ENCODE peak calls at places on chromosomes 2 and 18, in nine cellular contexts. Z, X, D, B, E, Y, K, L and R are unnamed samples.

GRCh38 chr2:125561302-125561701 is 1094.7 kb upstream of the GYPC start:
- DNase-seq in Z (no peak), X (no peak), D (no peak), B (no peak), E (no peak), Y (no peak), K (no peak), L (no peak), R (no peak)

GRCh38 chr18:67219821-67220220 is 296.7 kb downstream of the DSEL start:
- DNase-seq in Z (no peak), X (no peak), D (no peak), B (no peak), E (no peak), Y (no peak), K (no peak), L (no peak), R (no peak)

GRCh38 chr2:134917219-134917957 is 1.2 kb upstream of the CCNT2 start:
- DNase-seq in Z (peak; percentile 31), X (no peak), D (no peak), B (no peak), E (no peak), Y (no peak), K (no peak), L (peak; percentile 52), R (no peak)

GRCh38 chr2:1791670-1792069 is 47.4 kb upstream of the PXDN start:
- DNase-seq in Z (no peak), X (no peak), D (no peak), B (no peak), E (no peak), Y (no peak), K (no peak), L (peak; percentile 6), R (no peak)

GRCh38 chr2:155546715-155547555 is 785.6 kb downstream of the NR4A2 start:
- DNase-seq in Z (no peak), X (no peak), D (no peak), B (no peak), E (no peak), Y (no peak), K (no peak), L (no peak), R (no peak)

GRCh38 chr2:232382331-232383225 is 4.0 kb downstream of the ALPP start:
- DNase-seq in Z (no peak), X (no peak), D (no peak), B (no peak), E (no peak), Y (no peak), K (no peak), L (no peak), R (no peak)

GRCh38 chr2:46818819-46819218 is 96.8 kb downstream of the MCFD2 start:
- DNase-seq in Z (no peak), X (no peak), D (no peak), B (no peak), E (no peak), Y (no peak), K (no peak), L (no peak), R (no peak)

GRCh38 chr2:88658890-88659881 is 31.9 kb upstream of the EIF2AK3 start:
- DNase-seq in Z (no peak), X (no peak), D (peak; percentile 49), B (peak; percentile 73), E (peak; percentile 63), Y (no peak), K (peak; percentile 47), L (peak; percentile 84), R (no peak)

DNA sequence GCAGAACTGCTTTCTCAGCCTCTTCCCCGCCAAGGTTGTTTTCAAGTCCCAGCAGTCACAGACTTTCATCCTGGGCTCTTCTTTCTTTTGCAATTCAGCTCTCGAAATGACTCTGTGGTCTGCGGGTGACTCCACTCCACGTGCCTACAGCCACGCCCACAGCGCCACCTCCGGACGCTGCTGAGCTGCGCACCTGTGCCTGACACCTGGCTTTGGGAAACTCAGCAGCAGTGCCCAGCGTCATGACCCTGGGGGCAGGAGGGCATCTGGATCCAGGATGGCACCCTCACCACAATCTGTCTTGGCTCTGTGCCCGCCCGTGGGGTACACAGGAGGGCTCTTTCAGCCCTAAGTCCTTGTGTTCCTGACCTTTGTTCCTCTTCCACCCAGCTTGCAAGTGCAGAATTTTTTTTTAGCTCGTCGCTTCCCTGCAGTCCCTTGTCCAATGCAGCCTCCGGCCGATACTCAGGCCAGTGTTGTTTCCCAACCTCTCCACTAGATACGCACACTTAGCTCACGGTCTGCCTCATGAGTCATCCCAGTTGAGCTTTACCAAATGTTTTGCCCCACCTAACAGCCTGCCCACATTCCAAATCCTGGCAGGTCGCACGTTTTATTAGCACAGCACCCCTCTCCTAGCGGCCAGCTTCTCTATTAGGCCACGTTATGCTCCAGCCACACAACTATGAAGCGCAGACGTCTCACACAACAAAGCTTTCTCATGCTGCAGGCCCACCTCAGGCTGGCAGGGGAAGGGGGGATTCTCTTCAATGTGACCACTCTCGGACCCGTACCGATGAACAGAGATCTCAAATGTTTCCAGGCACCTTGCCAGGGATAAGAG is 6.5 kb upstream of the CAPN10 start:
- DNase-seq in Z (peak; percentile 76), X (no peak), D (no peak), B (peak; percentile 77), E (peak; percentile 89), Y (peak; percentile 78), K (peak; percentile 59), L (peak; percentile 93), R (peak; percentile 32)
- TF ChIP-seq CTCF in Z (peak; percentile 75), X (no peak), D (no peak), B (peak; percentile 9), E (no peak), Y (peak; percentile 44), K (peak; percentile 17), L (no peak), R (no peak)

DNA sequence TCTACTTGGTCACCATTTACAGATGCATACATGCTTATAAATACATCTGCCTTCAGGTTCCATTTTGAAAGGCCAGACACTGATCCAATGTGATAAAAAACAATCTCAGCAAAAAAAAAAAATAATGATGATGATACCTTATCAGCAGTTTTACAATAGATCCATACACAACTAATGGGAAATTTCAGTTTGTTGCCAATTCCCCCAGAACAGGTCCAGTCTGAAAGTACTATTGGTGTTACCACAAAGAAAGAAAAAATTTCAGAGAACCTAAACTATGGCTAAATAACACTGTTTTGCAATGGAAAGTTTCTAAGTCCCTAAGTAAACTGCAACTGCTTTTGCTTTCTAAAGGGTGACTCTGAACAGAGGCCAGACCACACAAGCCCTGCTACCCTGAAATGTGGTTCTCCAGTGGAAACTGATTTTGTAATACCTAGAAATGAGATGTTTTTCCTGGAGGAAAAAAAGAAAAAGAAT is 54.1 kb downstream of the LPIN2 start:
- DNase-seq in Z (peak; percentile 41), X (no peak), D (no peak), B (no peak), E (no peak), Y (no peak), K (no peak), L (peak; percentile 82), R (no peak)
- TF ChIP-seq CTCF in Z (no peak), X (no peak), D (no peak), B (no peak), E (no peak), Y (no peak), K (no peak), L (no peak), R (no peak)

GRCh38 chr2:15591692-15592463 is at the start of gene DDX1:
- DNase-seq in Z (peak; percentile 90), X (peak; percentile 78), D (peak; percentile 90), B (peak; percentile 20), E (peak; percentile 85), Y (peak; percentile 90), K (peak; percentile 67), L (peak; percentile 82), R (peak; percentile 45)
- TF ChIP-seq CTCF in Z (peak; percentile 16), X (peak; percentile 18), D (peak; percentile 3), B (peak; percentile 6), E (peak; percentile 38), Y (no peak), K (no peak), L (no peak), R (no peak)

DNA sequence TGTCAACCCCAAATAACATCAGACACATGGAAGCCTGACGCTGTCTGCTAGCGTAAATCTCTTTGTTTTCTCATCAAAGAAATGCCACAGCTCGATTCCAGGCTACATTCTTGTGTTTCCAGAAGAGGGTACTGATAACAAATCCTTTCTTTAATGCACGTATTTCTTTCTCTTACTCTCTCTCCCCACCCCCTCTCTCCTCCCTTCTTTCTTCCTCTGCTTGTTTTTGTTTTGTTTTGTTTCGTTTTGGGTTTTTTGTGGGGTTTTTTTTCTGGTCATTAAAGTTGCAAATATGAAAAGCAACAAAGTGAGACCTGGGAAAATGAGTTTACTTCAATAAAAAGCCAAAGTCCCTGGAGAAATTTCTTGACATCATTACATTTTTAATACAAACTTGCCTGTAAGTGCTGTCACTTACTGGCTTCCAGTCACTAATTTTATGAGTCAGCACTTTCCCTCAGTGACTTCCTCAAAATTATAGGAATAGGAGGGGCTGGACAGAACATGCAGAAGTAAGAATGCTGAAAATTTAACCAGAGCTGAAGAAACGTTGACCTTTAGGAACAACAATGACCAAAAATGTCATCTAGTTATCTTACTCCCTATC is 106.7 kb upstream of the NABP1 start:
- DNase-seq in Z (peak; percentile 31), X (no peak), D (no peak), B (no peak), E (no peak), Y (no peak), K (peak; percentile 65), L (peak; percentile 84), R (no peak)
- TF ChIP-seq CTCF in Z (peak; percentile 62), X (no peak), D (no peak), B (peak; percentile 28), E (peak; percentile 31), Y (no peak), K (peak; percentile 46), L (peak; percentile 53), R (no peak)

DNA sequence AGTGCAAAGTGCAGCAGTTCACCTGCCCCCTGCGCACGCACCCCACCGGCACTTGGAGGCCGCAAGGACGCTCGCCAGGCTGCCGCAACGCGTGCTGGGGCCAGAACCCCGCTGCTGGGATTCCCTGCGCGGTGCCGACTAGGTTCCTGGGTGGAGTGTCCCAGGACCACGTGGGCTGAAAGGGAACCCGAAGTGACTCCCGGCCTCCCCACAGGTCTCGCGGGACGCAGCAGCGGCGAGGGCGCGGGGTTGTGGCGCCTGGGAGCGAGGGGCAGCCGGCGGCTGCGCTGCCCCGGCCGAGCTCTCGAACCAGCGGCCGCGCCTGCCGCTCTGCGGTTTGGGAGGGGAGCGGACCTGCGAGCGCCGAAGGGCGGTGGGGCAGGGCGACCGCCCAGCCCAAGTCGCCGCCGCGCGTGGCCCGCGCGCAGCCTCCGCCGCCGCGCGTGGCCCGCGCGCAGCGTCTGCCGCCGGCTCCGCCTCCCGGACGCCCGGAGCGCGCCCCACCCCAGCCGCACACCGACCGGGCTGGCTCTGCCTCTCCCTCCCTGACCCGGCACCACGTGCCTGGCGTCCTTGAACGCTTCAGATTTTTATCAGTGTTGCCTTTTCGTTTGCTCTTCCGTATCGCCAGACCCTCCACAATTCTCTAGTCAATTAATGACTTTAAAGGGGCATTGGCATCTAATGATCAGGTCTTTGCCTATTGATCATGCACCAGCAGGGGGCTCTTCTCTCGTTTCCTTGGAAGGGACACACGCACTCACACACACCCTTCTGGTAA is at the start of gene FTCDNL1:
- DNase-seq in Z (peak; percentile 59), X (peak; percentile 56), D (peak; percentile 68), B (no peak), E (no peak), Y (peak; percentile 71), K (peak; percentile 25), L (peak; percentile 42), R (peak; percentile 28)
- TF ChIP-seq CTCF in Z (peak; percentile 77), X (peak; percentile 78), D (peak; percentile 71), B (peak; percentile 69), E (peak; percentile 53), Y (peak; percentile 20), K (peak; percentile 76), L (peak; percentile 65), R (no peak)